ENCODE peak calls at places on chromosomes 11 and 22, in eight cellular contexts. E is fibroblast of villous mesenchyme, Z is astrocyte, Y is fibroblast of mammary gland, Q is cardiac muscle cell, O is MM.1S, R is progenitor cell of endocrine pancreas, L is ovary. P is an unnamed sample.

GRCh38 chr22:31327786-31328544 is 18.2 kb downstream of the PATZ1 start:
- DNase-seq in E (no peak), Z (no peak), Y (no peak), Q (no peak), O (no peak), R (no peak), L (no peak), P (no peak)

GRCh38 chr11:117824571-117825537 is at the start of gene FXYD2:
- DNase-seq in E (peak; percentile 76), Z (no peak), Y (peak; percentile 51), Q (peak; percentile 69), O (no peak), R (no peak), L (peak; percentile 60), P (no peak)

GRCh38 chr11:17240780-17241179 is 33.0 kb upstream of the PIK3C2A start:
- DNase-seq in E (no peak), Z (no peak), Y (no peak), Q (no peak), O (no peak), R (no peak), L (no peak), P (no peak)

GRCh38 chr11:47192111-47192510 is 5.9 kb upstream of the PACSIN3 start:
- DNase-seq in E (no peak), Z (no peak), Y (no peak), Q (no peak), O (no peak), R (no peak), L (no peak), P (no peak)

GRCh38 chr11:33997473-33998347 is 53.8 kb upstream of the CAPRIN1 start:
- DNase-seq in E (no peak), Z (no peak), Y (peak; percentile 7), Q (peak; percentile 19), O (no peak), R (no peak), L (no peak), P (no peak)

GRCh38 chr11:128390246-128390645 is 197.1 kb downstream of the ETS1 start:
- DNase-seq in E (peak; percentile 10), Z (no peak), Y (no peak), Q (peak; percentile 35), O (no peak), R (no peak), L (no peak), P (no peak)

GRCh38 chr22:45531944-45532631 is 29.4 kb downstream of the FBLN1 start:
- DNase-seq in E (no peak), Z (no peak), Y (no peak), Q (no peak), O (no peak), R (no peak), L (no peak), P (no peak)

GRCh38 chr22:27032121-27032761 is 374.9 kb downstream of the MIAT start:
- DNase-seq in E (no peak), Z (peak; percentile 10), Y (no peak), Q (peak; percentile 4), O (no peak), R (no peak), L (peak; percentile 68), P (no peak)

GRCh38 chr11:35390737-35391682 is 28.3 kb downstream of the SLC1A2 start:
- DNase-seq in E (peak; percentile 86), Z (peak; percentile 68), Y (peak; percentile 87), Q (peak; percentile 79), O (no peak), R (no peak), L (no peak), P (no peak)

GRCh38 chr11:62124186-62125113 is 639 bp downstream of the INCENP start:
- DNase-seq in E (peak; percentile 43), Z (peak; percentile 37), Y (peak; percentile 56), Q (peak; percentile 36), O (peak; percentile 53), R (no peak), L (peak; percentile 50), P (no peak)

GRCh38 chr11:112042161-112042960 is 17.2 kb downstream of the DLAT start:
- DNase-seq in E (peak; percentile 73), Z (peak; percentile 77), Y (peak; percentile 26), Q (peak; percentile 50), O (no peak), R (no peak), L (no peak), P (no peak)

GRCh38 chr11:12674571-12674935 is 332 bp downstream of the TEAD1 start:
- DNase-seq in E (no peak), Z (no peak), Y (no peak), Q (no peak), O (peak; percentile 36), R (no peak), L (no peak), P (no peak)

GRCh38 chr22:42863349-42863911 is 6.4 kb upstream of the ARFGAP3 start:
- DNase-seq in E (peak; percentile 58), Z (peak; percentile 99), Y (peak; percentile 90), Q (peak; percentile 74), O (no peak), R (no peak), L (no peak), P (no peak)

GRCh38 chr11:125071408-125071807 is 8.3 kb downstream of the SLC37A2 start:
- DNase-seq in E (no peak), Z (no peak), Y (no peak), Q (no peak), O (no peak), R (no peak), L (peak; percentile 11), P (no peak)

GRCh38 chr22:45207981-45208664 is 32.6 kb downstream of the KIAA0930 start:
- DNase-seq in E (no peak), Z (peak; percentile 78), Y (peak; percentile 86), Q (no peak), O (no peak), R (no peak), L (no peak), P (no peak)

GRCh38 chr22:36758792-36759271 is 17.1 kb downstream of the IFT27 start:
- DNase-seq in E (no peak), Z (no peak), Y (no peak), Q (no peak), O (no peak), R (no peak), L (no peak), P (peak; percentile 53)

GRCh38 chr11:34165786-34166557 is 60.5 kb downstream of the NAT10 start:
- DNase-seq in E (no peak), Z (no peak), Y (peak; percentile 10), Q (no peak), O (no peak), R (no peak), L (no peak), P (no peak)

GRCh38 chr11:35946766-35947165 is 2.9 kb downstream of the LDLRAD3 start:
- DNase-seq in E (no peak), Z (no peak), Y (no peak), Q (no peak), O (no peak), R (no peak), L (no peak), P (no peak)

GRCh38 chr11:61585115-61585514 is 4.2 kb upstream of the SYT7 start:
- DNase-seq in E (no peak), Z (no peak), Y (no peak), Q (no peak), O (no peak), R (no peak), L (no peak), P (no peak)

GRCh38 chr11:118229274-118229847 is 4.5 kb upstream of the JAML start:
- DNase-seq in E (no peak), Z (peak; percentile 42), Y (no peak), Q (no peak), O (no peak), R (no peak), L (no peak), P (no peak)

GRCh38 chr11:118046051-118046963 is 30.6 kb upstream of the TMPRSS4 start:
- DNase-seq in E (no peak), Z (no peak), Y (no peak), Q (no peak), O (no peak), R (no peak), L (no peak), P (no peak)

DNA sequence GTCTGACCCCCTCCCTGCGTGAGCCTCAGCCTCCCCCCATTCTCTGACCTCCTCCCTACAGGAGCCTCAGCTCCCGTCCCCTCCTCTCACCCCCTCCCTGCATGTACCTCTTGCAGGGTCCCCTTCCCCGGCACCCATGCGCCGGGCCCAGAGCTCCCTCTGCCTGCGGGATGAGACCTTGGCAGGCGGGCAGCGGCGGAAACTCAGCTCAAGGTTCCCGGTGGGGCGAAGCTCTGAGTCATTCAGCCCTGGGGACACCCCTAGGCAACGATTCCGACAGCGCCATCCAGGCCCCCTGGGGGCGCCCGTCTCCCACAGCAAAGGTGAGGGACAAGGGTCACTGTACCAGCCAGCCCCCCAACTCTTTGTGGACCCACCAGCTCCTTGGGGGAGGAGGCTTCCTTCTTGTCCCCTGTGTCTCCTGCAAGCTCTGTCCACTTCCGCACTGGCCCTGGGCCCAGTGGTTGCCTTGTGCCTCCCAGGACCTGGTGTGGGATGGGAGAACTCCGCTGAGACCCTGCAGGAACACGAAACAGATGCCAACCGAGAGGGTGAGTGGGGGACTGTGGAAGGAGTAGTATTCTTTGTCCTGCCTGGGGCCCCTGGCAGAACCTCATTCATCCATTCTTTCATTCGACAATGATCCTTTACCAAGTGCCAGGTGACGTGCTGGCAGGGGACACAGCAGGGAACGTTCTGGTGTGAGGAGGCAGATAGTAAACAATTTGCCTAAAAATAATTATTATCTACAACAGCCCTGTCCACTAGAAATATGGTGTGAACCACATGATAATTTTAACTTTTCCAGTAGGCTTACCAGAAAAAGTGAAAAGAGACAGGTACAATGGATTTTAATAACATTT is 3.7 kb upstream of the RPS6KA4 start:
- DNase-seq in E (peak; percentile 83), Z (peak; percentile 59), Y (peak; percentile 76), Q (peak; percentile 84), O (no peak), R (peak; percentile 58), L (peak; percentile 84), P (no peak)
- TF ChIP-seq CTCF in E (peak; percentile 91), Z (peak; percentile 45), Y (peak; percentile 63), Q (peak; percentile 89), O (peak; percentile 3), R (peak; percentile 58), L (peak; percentile 71), P (peak; percentile 72)

GRCh38 chr11:843086-843704 is 543 bp downstream of the TSPAN4 start:
- DNase-seq in E (no peak), Z (no peak), Y (no peak), Q (no peak), O (no peak), R (no peak), L (no peak), P (no peak)
- TF ChIP-seq CTCF in E (no peak), Z (no peak), Y (no peak), Q (no peak), O (peak; percentile 5), R (peak; percentile 37), L (no peak), P (peak; percentile 59)

GRCh38 chr11:44011797-44012196 is 36.0 kb upstream of the ACCSL start:
- DNase-seq in E (peak; percentile 39), Z (peak; percentile 60), Y (peak; percentile 82), Q (no peak), O (no peak), R (no peak), L (no peak), P (peak; percentile 13)
- TF ChIP-seq CTCF in E (no peak), Z (no peak), Y (no peak), Q (no peak), O (no peak), R (no peak), L (no peak), P (no peak)

DNA sequence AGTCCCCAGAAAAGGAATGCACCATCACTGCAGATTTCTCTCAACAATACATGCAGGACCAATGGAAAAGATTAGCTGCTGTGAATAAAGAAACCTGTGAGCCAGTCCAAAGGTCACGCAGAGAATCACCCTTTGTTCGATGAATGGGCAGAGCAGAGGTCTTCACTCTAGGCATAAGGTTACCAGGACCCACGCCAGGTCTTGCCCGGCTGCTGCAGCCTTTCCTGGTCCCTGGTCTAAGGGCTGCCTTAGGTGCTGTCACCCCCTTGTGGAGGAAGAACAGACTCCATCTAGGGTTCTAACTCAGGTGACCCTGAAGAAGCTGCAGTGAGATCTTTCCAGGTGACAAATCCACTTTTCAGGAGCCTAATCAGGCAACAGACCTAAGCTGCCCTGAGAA is 29.0 kb upstream of the NAP1L4 start:
- DNase-seq in E (no peak), Z (no peak), Y (peak; percentile 33), Q (peak; percentile 32), O (peak; percentile 32), R (peak; percentile 43), L (no peak), P (no peak)
- TF ChIP-seq CTCF in E (peak; percentile 54), Z (peak; percentile 32), Y (peak; percentile 51), Q (peak; percentile 45), O (peak; percentile 42), R (peak; percentile 73), L (no peak), P (peak; percentile 70)